ENCODE peak calls at places on chromosomes 16 and 17, in ten cellular contexts. One of them, this sample, is unnamed.

GRCh38 chr17:50127661-50128361 is 2.1 kb downstream of the SAMD14 start:
- DNase-seq in effector memory CD4-positive, alpha-beta T cell: no peak
- DNase-seq in HT-29: peak; percentile 18
- DNase-seq in nucleus accumbens: no peak
- DNase-seq in T-helper 1 cell: no peak
- DNase-seq in suprapubic skin: no peak
- DNase-seq in fibroblast of the aortic adventitia: no peak
- DNase-seq in NCI-H1436: no peak
- DNase-seq in heart right ventricle: no peak
- DNase-seq in uterus: no peak
- DNase-seq in this sample: no peak

GRCh38 chr16:56753410-56753809 is 23.5 kb downstream of the NUP93 start:
- DNase-seq in heart right ventricle: no peak
- DNase-seq in suprapubic skin: no peak
- DNase-seq in NCI-H1436: no peak
- DNase-seq in effector memory CD4-positive, alpha-beta T cell: no peak
- DNase-seq in T-helper 1 cell: no peak
- DNase-seq in HT-29: no peak
- DNase-seq in nucleus accumbens: no peak
- DNase-seq in uterus: no peak
- DNase-seq in fibroblast of the aortic adventitia: peak; percentile 50
- DNase-seq in this sample: no peak

GRCh38 chr16:29784901-29785500 is 5.5 kb upstream of the KIF22 start:
- DNase-seq in uterus: peak; percentile 61
- DNase-seq in effector memory CD4-positive, alpha-beta T cell: peak; percentile 56
- DNase-seq in HT-29: no peak
- DNase-seq in T-helper 1 cell: peak; percentile 61
- DNase-seq in NCI-H1436: no peak
- DNase-seq in nucleus accumbens: peak; percentile 29
- DNase-seq in fibroblast of the aortic adventitia: peak; percentile 55
- DNase-seq in heart right ventricle: peak; percentile 86
- DNase-seq in suprapubic skin: peak; percentile 89
- DNase-seq in this sample: peak; percentile 67

GRCh38 chr16:49354991-49355390 is 18.6 kb upstream of the C16orf78 start:
- DNase-seq in effector memory CD4-positive, alpha-beta T cell: no peak
- DNase-seq in uterus: no peak
- DNase-seq in fibroblast of the aortic adventitia: no peak
- DNase-seq in suprapubic skin: no peak
- DNase-seq in HT-29: no peak
- DNase-seq in nucleus accumbens: no peak
- DNase-seq in NCI-H1436: no peak
- DNase-seq in heart right ventricle: no peak
- DNase-seq in T-helper 1 cell: no peak
- DNase-seq in this sample: no peak

GRCh38 chr16:56866955-56867830 is 2.2 kb downstream of the SLC12A3 start:
- DNase-seq in NCI-H1436: peak; percentile 47
- DNase-seq in T-helper 1 cell: no peak
- DNase-seq in effector memory CD4-positive, alpha-beta T cell: peak; percentile 18
- DNase-seq in uterus: peak; percentile 41
- DNase-seq in HT-29: peak; percentile 59
- DNase-seq in fibroblast of the aortic adventitia: peak; percentile 86
- DNase-seq in suprapubic skin: no peak
- DNase-seq in nucleus accumbens: no peak
- DNase-seq in heart right ventricle: no peak
- DNase-seq in this sample: no peak

GRCh38 chr16:75754126-75754525 is 27.8 kb upstream of the CPHXL start:
- DNase-seq in effector memory CD4-positive, alpha-beta T cell: no peak
- DNase-seq in uterus: no peak
- DNase-seq in T-helper 1 cell: no peak
- DNase-seq in heart right ventricle: no peak
- DNase-seq in HT-29: peak; percentile 1
- DNase-seq in nucleus accumbens: no peak
- DNase-seq in fibroblast of the aortic adventitia: peak; percentile 37
- DNase-seq in NCI-H1436: no peak
- DNase-seq in suprapubic skin: no peak
- DNase-seq in this sample: no peak

GRCh38 chr16:4936181-4936990 is 562 bp downstream of the PPL start:
- DNase-seq in heart right ventricle: peak; percentile 32
- DNase-seq in NCI-H1436: peak; percentile 8
- DNase-seq in effector memory CD4-positive, alpha-beta T cell: no peak
- DNase-seq in suprapubic skin: no peak
- DNase-seq in uterus: no peak
- DNase-seq in nucleus accumbens: no peak
- DNase-seq in HT-29: peak; percentile 64
- DNase-seq in T-helper 1 cell: no peak
- DNase-seq in fibroblast of the aortic adventitia: no peak
- DNase-seq in this sample: peak; percentile 47

GRCh38 chr17:36072431-36073121 is 8.5 kb downstream of the CCL18 start:
- DNase-seq in suprapubic skin: no peak
- DNase-seq in nucleus accumbens: no peak
- DNase-seq in uterus: no peak
- DNase-seq in effector memory CD4-positive, alpha-beta T cell: peak; percentile 32
- DNase-seq in NCI-H1436: peak; percentile 23
- DNase-seq in heart right ventricle: peak; percentile 45
- DNase-seq in HT-29: peak; percentile 74
- DNase-seq in fibroblast of the aortic adventitia: peak; percentile 17
- DNase-seq in T-helper 1 cell: peak; percentile 25
- DNase-seq in this sample: peak; percentile 68

GRCh38 chr16:2520784-2521577 is 810 bp downstream of the AMDHD2 start:
- DNase-seq in HT-29: no peak
- DNase-seq in effector memory CD4-positive, alpha-beta T cell: peak; percentile 75
- DNase-seq in uterus: no peak
- DNase-seq in T-helper 1 cell: peak; percentile 69
- DNase-seq in fibroblast of the aortic adventitia: no peak
- DNase-seq in suprapubic skin: peak; percentile 85
- DNase-seq in NCI-H1436: no peak
- DNase-seq in heart right ventricle: peak; percentile 30
- DNase-seq in nucleus accumbens: no peak
- DNase-seq in this sample: peak; percentile 62